ENCODE peak calls at places on chromosomes 12 and 14, in ten cellular contexts. One of them, this sample, is unnamed.

GRCh38 chr12:122080149-122081107 is 1.9 kb downstream of the MLXIP start:
- DNase-seq in fibroblast of the aortic adventitia: peak; percentile 93
- DNase-seq in NCI-H510A treated with DMSO at 0.1 percent for 48 hours: peak; percentile 62
- DNase-seq in substantia nigra: peak; percentile 72
- DNase-seq in NCI-H1694: no peak
- DNase-seq in neural progenitor cell: peak; percentile 40
- DNase-seq in HCT116: no peak
- DNase-seq in IMR-90: peak; percentile 86
- DNase-seq in thyroid gland: peak; percentile 82
- DNase-seq in RWPE1: peak; percentile 92
- DNase-seq in this sample: peak; percentile 93

GRCh38 chr12:65528127-65528526 is 249.6 kb downstream of the MSRB3 start:
- DNase-seq in RWPE1: no peak
- DNase-seq in IMR-90: no peak
- DNase-seq in HCT116: no peak
- DNase-seq in substantia nigra: no peak
- DNase-seq in neural progenitor cell: no peak
- DNase-seq in fibroblast of the aortic adventitia: no peak
- DNase-seq in thyroid gland: no peak
- DNase-seq in NCI-H1694: no peak
- DNase-seq in NCI-H510A treated with DMSO at 0.1 percent for 48 hours: no peak
- DNase-seq in this sample: no peak

GRCh38 chr12:4867384-4867783 is 42.3 kb upstream of the KCNA1 start:
- DNase-seq in NCI-H510A treated with DMSO at 0.1 percent for 48 hours: no peak
- DNase-seq in neural progenitor cell: no peak
- DNase-seq in RWPE1: no peak
- DNase-seq in thyroid gland: no peak
- DNase-seq in HCT116: no peak
- DNase-seq in NCI-H1694: no peak
- DNase-seq in IMR-90: no peak
- DNase-seq in fibroblast of the aortic adventitia: no peak
- DNase-seq in substantia nigra: no peak
- DNase-seq in this sample: no peak

GRCh38 chr12:113852273-113852672 is 113.9 kb downstream of the RBM19 start:
- DNase-seq in fibroblast of the aortic adventitia: no peak
- DNase-seq in thyroid gland: no peak
- DNase-seq in NCI-H1694: no peak
- DNase-seq in NCI-H510A treated with DMSO at 0.1 percent for 48 hours: peak; percentile 62
- DNase-seq in HCT116: no peak
- DNase-seq in neural progenitor cell: no peak
- DNase-seq in IMR-90: no peak
- DNase-seq in RWPE1: no peak
- DNase-seq in substantia nigra: no peak
- DNase-seq in this sample: no peak

GRCh38 chr14:63759454-63759853 is 31.6 kb upstream of the SGPP1 start:
- DNase-seq in NCI-H510A treated with DMSO at 0.1 percent for 48 hours: no peak
- DNase-seq in substantia nigra: no peak
- DNase-seq in NCI-H1694: no peak
- DNase-seq in neural progenitor cell: no peak
- DNase-seq in IMR-90: peak; percentile 7
- DNase-seq in RWPE1: no peak
- DNase-seq in thyroid gland: no peak
- DNase-seq in HCT116: no peak
- DNase-seq in fibroblast of the aortic adventitia: peak; percentile 35
- DNase-seq in this sample: peak; percentile 29

GRCh38 chr12:98373982-98374381 is 141.4 kb upstream of the TMPO start:
- DNase-seq in fibroblast of the aortic adventitia: peak; percentile 10
- DNase-seq in NCI-H1694: no peak
- DNase-seq in IMR-90: no peak
- DNase-seq in substantia nigra: no peak
- DNase-seq in RWPE1: no peak
- DNase-seq in neural progenitor cell: peak; percentile 21
- DNase-seq in NCI-H510A treated with DMSO at 0.1 percent for 48 hours: no peak
- DNase-seq in thyroid gland: no peak
- DNase-seq in HCT116: no peak
- DNase-seq in this sample: peak; percentile 21

GRCh38 chr14:75793806-75794205 is 132.8 kb downstream of the TTLL5 start:
- DNase-seq in fibroblast of the aortic adventitia: peak; percentile 56
- DNase-seq in substantia nigra: no peak
- DNase-seq in neural progenitor cell: no peak
- DNase-seq in RWPE1: no peak
- DNase-seq in IMR-90: peak; percentile 20
- DNase-seq in NCI-H510A treated with DMSO at 0.1 percent for 48 hours: no peak
- DNase-seq in HCT116: no peak
- DNase-seq in thyroid gland: no peak
- DNase-seq in NCI-H1694: no peak
- DNase-seq in this sample: peak; percentile 68

GRCh38 chr12:65896743-65897142 is 72.5 kb downstream of the HMGA2 start:
- DNase-seq in neural progenitor cell: no peak
- DNase-seq in RWPE1: no peak
- DNase-seq in HCT116: no peak
- DNase-seq in thyroid gland: no peak
- DNase-seq in NCI-H1694: no peak
- DNase-seq in NCI-H510A treated with DMSO at 0.1 percent for 48 hours: no peak
- DNase-seq in substantia nigra: no peak
- DNase-seq in fibroblast of the aortic adventitia: no peak
- DNase-seq in IMR-90: no peak
- DNase-seq in this sample: no peak

GRCh38 chr14:99235578-99235977 is 36.4 kb downstream of the BCL11B start:
- DNase-seq in NCI-H510A treated with DMSO at 0.1 percent for 48 hours: no peak
- DNase-seq in IMR-90: no peak
- DNase-seq in neural progenitor cell: no peak
- DNase-seq in fibroblast of the aortic adventitia: no peak
- DNase-seq in HCT116: no peak
- DNase-seq in substantia nigra: no peak
- DNase-seq in RWPE1: no peak
- DNase-seq in NCI-H1694: no peak
- DNase-seq in thyroid gland: no peak
- DNase-seq in this sample: no peak

GRCh38 chr14:20848316-20848954 is 42.8 kb upstream of the RNASE3 start:
- DNase-seq in HCT116: peak; percentile 32
- DNase-seq in RWPE1: peak; percentile 25
- DNase-seq in IMR-90: peak; percentile 19
- DNase-seq in neural progenitor cell: no peak
- DNase-seq in fibroblast of the aortic adventitia: peak; percentile 12
- DNase-seq in NCI-H1694: no peak
- DNase-seq in thyroid gland: no peak
- DNase-seq in substantia nigra: peak; percentile 22
- DNase-seq in NCI-H510A treated with DMSO at 0.1 percent for 48 hours: no peak
- DNase-seq in this sample: peak; percentile 58

GRCh38 chr12:113796086-113796827 is 169.9 kb downstream of the RBM19 start:
- DNase-seq in substantia nigra: no peak
- DNase-seq in RWPE1: no peak
- DNase-seq in fibroblast of the aortic adventitia: no peak
- DNase-seq in HCT116: no peak
- DNase-seq in neural progenitor cell: no peak
- DNase-seq in IMR-90: no peak
- DNase-seq in NCI-H510A treated with DMSO at 0.1 percent for 48 hours: no peak
- DNase-seq in NCI-H1694: peak; percentile 14
- DNase-seq in thyroid gland: no peak
- DNase-seq in this sample: no peak

GRCh38 chr12:124456652-124457152 is 110.7 kb downstream of the NCOR2 start:
- DNase-seq in IMR-90: no peak
- DNase-seq in NCI-H1694: no peak
- DNase-seq in thyroid gland: no peak
- DNase-seq in NCI-H510A treated with DMSO at 0.1 percent for 48 hours: no peak
- DNase-seq in neural progenitor cell: no peak
- DNase-seq in HCT116: no peak
- DNase-seq in fibroblast of the aortic adventitia: no peak
- DNase-seq in RWPE1: no peak
- DNase-seq in substantia nigra: peak; percentile 33
- DNase-seq in this sample: no peak

GRCh38 chr12:7555752-7556151 is 52.2 kb upstream of the CD163 start:
- DNase-seq in NCI-H1694: no peak
- DNase-seq in NCI-H510A treated with DMSO at 0.1 percent for 48 hours: no peak
- DNase-seq in IMR-90: peak; percentile 73
- DNase-seq in neural progenitor cell: no peak
- DNase-seq in thyroid gland: no peak
- DNase-seq in RWPE1: peak; percentile 21
- DNase-seq in fibroblast of the aortic adventitia: peak; percentile 57
- DNase-seq in substantia nigra: no peak
- DNase-seq in HCT116: peak; percentile 48
- DNase-seq in this sample: peak; percentile 13

GRCh38 chr12:67774983-67775587 is 126.5 kb downstream of the DYRK2 start:
- DNase-seq in substantia nigra: no peak
- DNase-seq in HCT116: no peak
- DNase-seq in RWPE1: no peak
- DNase-seq in thyroid gland: no peak
- DNase-seq in NCI-H510A treated with DMSO at 0.1 percent for 48 hours: no peak
- DNase-seq in fibroblast of the aortic adventitia: no peak
- DNase-seq in IMR-90: peak; percentile 8
- DNase-seq in NCI-H1694: no peak
- DNase-seq in neural progenitor cell: no peak
- DNase-seq in this sample: no peak

GRCh38 chr14:104592292-104592672 is 12.3 kb downstream of the TMEM179 start:
- DNase-seq in thyroid gland: no peak
- DNase-seq in NCI-H510A treated with DMSO at 0.1 percent for 48 hours: no peak
- DNase-seq in HCT116: no peak
- DNase-seq in IMR-90: no peak
- DNase-seq in fibroblast of the aortic adventitia: no peak
- DNase-seq in RWPE1: no peak
- DNase-seq in neural progenitor cell: no peak
- DNase-seq in NCI-H1694: no peak
- DNase-seq in substantia nigra: no peak
- DNase-seq in this sample: no peak

GRCh38 chr12:97943359-97943758 is 480.8 kb downstream of the RMST start:
- DNase-seq in NCI-H510A treated with DMSO at 0.1 percent for 48 hours: peak; percentile 21
- DNase-seq in RWPE1: no peak
- DNase-seq in fibroblast of the aortic adventitia: no peak
- DNase-seq in NCI-H1694: no peak
- DNase-seq in substantia nigra: no peak
- DNase-seq in neural progenitor cell: no peak
- DNase-seq in HCT116: no peak
- DNase-seq in thyroid gland: no peak
- DNase-seq in IMR-90: no peak
- DNase-seq in this sample: no peak

GRCh38 chr14:60514378-60515243 is 5.7 kb downstream of the SIX6 start:
- DNase-seq in fibroblast of the aortic adventitia: no peak
- DNase-seq in thyroid gland: no peak
- DNase-seq in NCI-H510A treated with DMSO at 0.1 percent for 48 hours: peak; percentile 54
- DNase-seq in NCI-H1694: peak; percentile 48
- DNase-seq in neural progenitor cell: peak; percentile 97
- DNase-seq in substantia nigra: no peak
- DNase-seq in RWPE1: no peak
- DNase-seq in IMR-90: no peak
- DNase-seq in HCT116: no peak
- DNase-seq in this sample: peak; percentile 5

GRCh38 chr12:75939016-75939642 is 92.4 kb downstream of the PHLDA1 start:
- DNase-seq in HCT116: no peak
- DNase-seq in fibroblast of the aortic adventitia: no peak
- DNase-seq in RWPE1: no peak
- DNase-seq in IMR-90: peak; percentile 32
- DNase-seq in neural progenitor cell: no peak
- DNase-seq in substantia nigra: no peak
- DNase-seq in thyroid gland: no peak
- DNase-seq in NCI-H510A treated with DMSO at 0.1 percent for 48 hours: no peak
- DNase-seq in NCI-H1694: no peak
- DNase-seq in this sample: no peak

GRCh38 chr12:6766651-6767300 is 613 bp downstream of the PTMS start:
- DNase-seq in fibroblast of the aortic adventitia: peak; percentile 55
- DNase-seq in HCT116: no peak
- DNase-seq in neural progenitor cell: peak; percentile 89
- DNase-seq in thyroid gland: peak; percentile 86
- DNase-seq in NCI-H510A treated with DMSO at 0.1 percent for 48 hours: peak; percentile 17
- DNase-seq in NCI-H1694: peak; percentile 38
- DNase-seq in substantia nigra: peak; percentile 70
- DNase-seq in RWPE1: peak; percentile 57
- DNase-seq in IMR-90: peak; percentile 64
- DNase-seq in this sample: peak; percentile 74

GRCh38 chr12:64568313-64568712 is 42.0 kb upstream of the RASSF3 start:
- DNase-seq in thyroid gland: no peak
- DNase-seq in neural progenitor cell: no peak
- DNase-seq in substantia nigra: no peak
- DNase-seq in HCT116: no peak
- DNase-seq in fibroblast of the aortic adventitia: no peak
- DNase-seq in NCI-H1694: no peak
- DNase-seq in RWPE1: no peak
- DNase-seq in IMR-90: no peak
- DNase-seq in NCI-H510A treated with DMSO at 0.1 percent for 48 hours: no peak
- DNase-seq in this sample: no peak

GRCh38 chr14:72478397-72479025 is 415.4 kb downstream of the DPF3 start:
- DNase-seq in substantia nigra: no peak
- DNase-seq in NCI-H510A treated with DMSO at 0.1 percent for 48 hours: no peak
- DNase-seq in fibroblast of the aortic adventitia: no peak
- DNase-seq in HCT116: no peak
- DNase-seq in IMR-90: no peak
- DNase-seq in RWPE1: no peak
- DNase-seq in NCI-H1694: no peak
- DNase-seq in thyroid gland: peak; percentile 89
- DNase-seq in neural progenitor cell: no peak
- DNase-seq in this sample: no peak

GRCh38 chr14:74647061-74647833 is 35.2 kb upstream of the LTBP2 start:
- DNase-seq in HCT116: no peak
- DNase-seq in thyroid gland: no peak
- DNase-seq in neural progenitor cell: no peak
- DNase-seq in fibroblast of the aortic adventitia: no peak
- DNase-seq in IMR-90: no peak
- DNase-seq in substantia nigra: no peak
- DNase-seq in NCI-H510A treated with DMSO at 0.1 percent for 48 hours: no peak
- DNase-seq in RWPE1: no peak
- DNase-seq in NCI-H1694: no peak
- DNase-seq in this sample: no peak

GRCh38 chr14:72961579-72962335 is 35.5 kb downstream of the DCAF4 start:
- DNase-seq in IMR-90: peak; percentile 16
- DNase-seq in HCT116: peak; percentile 81
- DNase-seq in NCI-H510A treated with DMSO at 0.1 percent for 48 hours: no peak
- DNase-seq in NCI-H1694: no peak
- DNase-seq in fibroblast of the aortic adventitia: peak; percentile 14
- DNase-seq in RWPE1: peak; percentile 90
- DNase-seq in substantia nigra: no peak
- DNase-seq in neural progenitor cell: no peak
- DNase-seq in thyroid gland: no peak
- DNase-seq in this sample: peak; percentile 28

This sample was measured in cardiac fibroblast.